ENCODE peak calls at places on chromosomes 7 and 10, in four cellular contexts. One of them, this sample, is unnamed.

GRCh38 chr7:69782917-69783684 is 184.8 kb downstream of the AUTS2 start:
- DNase-seq in fibroblast of lung: peak
- DNase-seq in activated naive CD8-positive, alpha-beta T cell treated with anti-CD3 and anti-CD28 coated beads for 36 hours: no peak
- DNase-seq in HS-5: no peak
- DNase-seq in this sample: peak

GRCh38 chr7:109101332-109101731 is 531.7 kb downstream of the DNAJB9 start:
- DNase-seq in fibroblast of lung: no peak
- DNase-seq in activated naive CD8-positive, alpha-beta T cell treated with anti-CD3 and anti-CD28 coated beads for 36 hours: no peak
- DNase-seq in HS-5: no peak
- DNase-seq in this sample: no peak

GRCh38 chr7:134612197-134612596 is 34.5 kb upstream of the BPGM start:
- DNase-seq in fibroblast of lung: no peak
- DNase-seq in activated naive CD8-positive, alpha-beta T cell treated with anti-CD3 and anti-CD28 coated beads for 36 hours: no peak
- DNase-seq in HS-5: no peak
- DNase-seq in this sample: no peak

GRCh38 chr7:87886875-87887274 is 10.6 kb downstream of the DBF4 start:
- DNase-seq in fibroblast of lung: peak
- DNase-seq in activated naive CD8-positive, alpha-beta T cell treated with anti-CD3 and anti-CD28 coated beads for 36 hours: no peak
- DNase-seq in HS-5: no peak
- DNase-seq in this sample: no peak

GRCh38 chr7:55524558-55525310 is 47.6 kb downstream of the VOPP1 start:
- DNase-seq in fibroblast of lung: peak
- DNase-seq in activated naive CD8-positive, alpha-beta T cell treated with anti-CD3 and anti-CD28 coated beads for 36 hours: no peak
- DNase-seq in HS-5: no peak
- DNase-seq in this sample: no peak

GRCh38 chr7:122674502-122674901 is 24.4 kb downstream of the RNF133 start:
- DNase-seq in fibroblast of lung: peak
- DNase-seq in activated naive CD8-positive, alpha-beta T cell treated with anti-CD3 and anti-CD28 coated beads for 36 hours: no peak
- DNase-seq in HS-5: peak
- DNase-seq in this sample: no peak

GRCh38 chr7:54810401-54810800 is 51.4 kb upstream of the SEC61G start:
- DNase-seq in fibroblast of lung: no peak
- DNase-seq in activated naive CD8-positive, alpha-beta T cell treated with anti-CD3 and anti-CD28 coated beads for 36 hours: no peak
- DNase-seq in HS-5: no peak
- DNase-seq in this sample: no peak

GRCh38 chr10:77592946-77593636 is 44.5 kb downstream of the KCNMA1 start:
- DNase-seq in fibroblast of lung: peak
- DNase-seq in activated naive CD8-positive, alpha-beta T cell treated with anti-CD3 and anti-CD28 coated beads for 36 hours: no peak
- DNase-seq in HS-5: peak
- DNase-seq in this sample: peak

GRCh38 chr10:132577350-132578005 is 39.9 kb downstream of the INPP5A start:
- DNase-seq in fibroblast of lung: no peak
- DNase-seq in activated naive CD8-positive, alpha-beta T cell treated with anti-CD3 and anti-CD28 coated beads for 36 hours: no peak
- DNase-seq in HS-5: no peak
- DNase-seq in this sample: no peak

GRCh38 chr10:1673568-1674345 is 63.6 kb downstream of the ADARB2 start:
- DNase-seq in fibroblast of lung: no peak
- DNase-seq in activated naive CD8-positive, alpha-beta T cell treated with anti-CD3 and anti-CD28 coated beads for 36 hours: no peak
- DNase-seq in HS-5: no peak
- DNase-seq in this sample: no peak

GRCh38 chr10:28120043-28120749 is 121.3 kb upstream of the ODAD2 start:
- DNase-seq in fibroblast of lung: peak
- DNase-seq in activated naive CD8-positive, alpha-beta T cell treated with anti-CD3 and anti-CD28 coated beads for 36 hours: no peak
- DNase-seq in HS-5: no peak
- DNase-seq in this sample: peak

GRCh38 chr7:100477871-100478248 is 1.2 kb downstream of the TSC22D4 start:
- DNase-seq in fibroblast of lung: no peak
- DNase-seq in activated naive CD8-positive, alpha-beta T cell treated with anti-CD3 and anti-CD28 coated beads for 36 hours: no peak
- DNase-seq in HS-5: no peak
- DNase-seq in this sample: no peak

GRCh38 chr7:122155566-122155965 is 11.5 kb upstream of the AASS start:
- DNase-seq in fibroblast of lung: no peak
- DNase-seq in activated naive CD8-positive, alpha-beta T cell treated with anti-CD3 and anti-CD28 coated beads for 36 hours: no peak
- DNase-seq in HS-5: no peak
- DNase-seq in this sample: no peak

GRCh38 chr7:137592232-137592896 is 248.8 kb upstream of the PTN start:
- DNase-seq in fibroblast of lung: peak
- DNase-seq in activated naive CD8-positive, alpha-beta T cell treated with anti-CD3 and anti-CD28 coated beads for 36 hours: no peak
- DNase-seq in HS-5: no peak
- DNase-seq in this sample: peak

This sample was measured in skeletal muscle cell.